ENCODE peak calls at places on chromosomes 6 and 20, in seven cellular contexts. K, R, X, J, T, U and Y are unnamed samples.

GRCh38 chr6:38417521-38417920 is 222.2 kb downstream of the BTBD9 start:
- DNase-seq in U (no peak), K (no peak), T (no peak), X (no peak), J (no peak), R (no peak), Y (no peak)

GRCh38 chr6:106133040-106133439 is 46.9 kb downstream of the PRDM1 start:
- DNase-seq in K (no peak), U (no peak), X (no peak), R (no peak), T (no peak), J (no peak), Y (no peak)

GRCh38 chr6:84103029-84103428 is 69.5 kb downstream of the MRAP2 start:
- DNase-seq in T (no peak), X (no peak), K (no peak), U (no peak), J (no peak), R (no peak), Y (no peak)

GRCh38 chr6:137571854-137572253 is 77.7 kb upstream of the OLIG3 start:
- DNase-seq in R (peak; percentile 42), X (peak; percentile 59), J (peak; percentile 41), U (peak; percentile 44), K (peak; percentile 63), T (no peak), Y (peak; percentile 65)

GRCh38 chr20:42530855-42531674 is 658.6 kb downstream of the PTPRT start:
- DNase-seq in J (peak; percentile 46), U (no peak), T (no peak), X (no peak), K (peak; percentile 33), R (no peak), Y (peak; percentile 50)

GRCh38 chr20:63026582-63027424 is 20.0 kb upstream of the BHLHE23 start:
- DNase-seq in R (no peak), J (no peak), T (no peak), U (no peak), X (no peak), K (no peak), Y (no peak)

GRCh38 chr6:132130530-132131298 is 179.5 kb upstream of the CCN2 start:
- DNase-seq in R (no peak), X (no peak), J (peak; percentile 41), U (no peak), T (no peak), K (no peak), Y (no peak)

GRCh38 chr6:167930300-167930699 is 67.2 kb upstream of the KIF25 start:
- DNase-seq in X (no peak), R (no peak), T (no peak), J (peak; percentile 96), U (no peak), K (no peak), Y (peak; percentile 16)

GRCh38 chr6:27495386-27496135 is 22.7 kb upstream of the ZNF184 start:
- DNase-seq in T (no peak), J (peak; percentile 93), X (no peak), R (no peak), K (peak; percentile 51), U (no peak), Y (peak; percentile 41)

GRCh38 chr6:72084992-72085569 is 198.7 kb downstream of the RIMS1 start:
- DNase-seq in K (no peak), X (no peak), R (no peak), U (no peak), J (peak; percentile 30), T (no peak), Y (peak; percentile 57)

GRCh38 chr20:48490976-48491657 is 336.7 kb downstream of the PREX1 start:
- DNase-seq in X (no peak), T (no peak), K (no peak), J (peak; percentile 9), R (no peak), U (no peak), Y (no peak)

GRCh38 chr6:105677671-105678475 is 275.0 kb upstream of the PREP start:
- DNase-seq in K (no peak), R (no peak), X (no peak), T (no peak), J (no peak), U (no peak), Y (no peak)

GRCh38 chr6:96812077-96812703 is 25.1 kb downstream of the GPR63 start:
- DNase-seq in U (no peak), T (no peak), K (no peak), R (no peak), J (no peak), X (no peak), Y (no peak)

GRCh38 chr20:9945406-9945805 is 89.4 kb upstream of the ANKEF1 start:
- DNase-seq in X (no peak), J (peak; percentile 53), U (no peak), T (no peak), R (no peak), K (no peak), Y (peak; percentile 22)

GRCh38 chr6:138246650-138247440 is 28.6 kb upstream of the PBOV1 start:
- DNase-seq in T (no peak), K (no peak), U (no peak), J (no peak), R (no peak), X (no peak), Y (no peak)

GRCh38 chr20:2699775-2700413 is 7.3 kb downstream of the EBF4 start:
- DNase-seq in T (no peak), J (no peak), X (no peak), K (no peak), R (no peak), U (no peak), Y (no peak)

GRCh38 chr6:35601331-35602132 is 87.2 kb downstream of the FKBP5 start:
- DNase-seq in R (peak; percentile 46), U (peak; percentile 49), T (no peak), J (peak; percentile 74), X (peak; percentile 67), K (peak; percentile 35), Y (no peak)

GRCh38 chr20:60976913-60977312 is 275.1 kb upstream of the CDH4 start:
- DNase-seq in X (no peak), K (peak; percentile 14), U (no peak), T (no peak), R (no peak), J (no peak), Y (no peak)

GRCh38 chr6:107793193-107793592 is 30.9 kb downstream of the SCML4 start:
- DNase-seq in U (no peak), T (no peak), K (no peak), J (no peak), R (no peak), X (no peak), Y (peak; percentile 24)

GRCh38 chr6:71567562-71567961 is 279.0 kb downstream of the OGFRL1 start:
- DNase-seq in J (no peak), T (no peak), K (no peak), X (no peak), U (no peak), R (no peak), Y (no peak)

GRCh38 chr20:6008254-6008653 is 45.6 kb downstream of the LRRN4 start:
- DNase-seq in T (no peak), U (no peak), R (no peak), K (no peak), J (peak; percentile 82), X (no peak), Y (no peak)

GRCh38 chr20:38489181-38489580 is 16.5 kb downstream of the RALGAPB start:
- DNase-seq in X (no peak), J (no peak), K (no peak), U (no peak), R (no peak), T (no peak), Y (no peak)

GRCh38 chr20:49717693-49718092 is 4.0 kb upstream of the B4GALT5 start:
- DNase-seq in U (no peak), J (peak; percentile 86), K (no peak), T (no peak), X (no peak), R (no peak), Y (peak; percentile 92)

GRCh38 chr6:157832250-157832967 is 9.4 kb downstream of the SNX9 start:
- DNase-seq in T (no peak), K (no peak), X (no peak), U (no peak), R (no peak), J (peak; percentile 49), Y (no peak)

GRCh38 chr6:16355699-16356481 is 117.5 kb downstream of the GMPR start:
- DNase-seq in T (no peak), K (no peak), X (no peak), R (no peak), U (no peak), J (peak; percentile 39), Y (no peak)

GRCh38 chr6:166955121-166955864 is 1.1 kb downstream of the RNASET2 start:
- DNase-seq in J (peak; percentile 31), R (no peak), T (peak; percentile 41), U (no peak), X (peak; percentile 17), K (peak; percentile 43), Y (peak; percentile 53)

GRCh38 chr20:50242863-50243609 is 52.4 kb downstream of the CEBPB start:
- DNase-seq in U (no peak), X (no peak), R (no peak), T (no peak), J (peak; percentile 83), K (no peak), Y (no peak)

GRCh38 chr6:25413506-25413905 is 134.3 kb downstream of the CARMIL1 start:
- DNase-seq in U (no peak), K (no peak), R (no peak), J (no peak), T (no peak), X (no peak), Y (no peak)

GRCh38 chr6:41344865-41345264 is 9.5 kb downstream of the NCR2 start:
- DNase-seq in R (no peak), U (no peak), X (peak; percentile 55), J (no peak), T (no peak), K (no peak), Y (no peak)

GRCh38 chr6:6683964-6684363 is 95.4 kb downstream of the LY86 start:
- DNase-seq in J (peak; percentile 75), K (no peak), R (no peak), X (no peak), U (no peak), T (no peak), Y (peak; percentile 72)

GRCh38 chr6:41021832-41022231 is 17.2 kb downstream of the UNC5CL start:
- DNase-seq in U (no peak), J (peak; percentile 80), T (no peak), X (no peak), K (peak; percentile 26), R (no peak), Y (peak; percentile 45)

GRCh38 chr20:12838261-12838866 is 170.4 kb upstream of the SPTLC3 start:
- DNase-seq in X (no peak), U (no peak), R (no peak), K (no peak), J (no peak), T (no peak), Y (peak; percentile 15)

GRCh38 chr6:160226118-160226541 is 32.5 kb downstream of the SLC22A2 start:
- DNase-seq in U (no peak), K (no peak), T (no peak), X (no peak), J (peak; percentile 29), R (no peak), Y (no peak)

GRCh38 chr6:3227363-3228045 is at the start of gene TUBB2B:
- DNase-seq in K (peak; percentile 81), T (peak; percentile 27), U (no peak), R (no peak), X (no peak), J (no peak), Y (peak; percentile 97)

GRCh38 chr20:58794510-58795180 is 56.1 kb downstream of the GNAS-AS1 start:
- DNase-seq in U (no peak), X (no peak), J (no peak), K (no peak), R (no peak), T (no peak), Y (no peak)